ENCODE peak calls at places on chromosome 17, in nine cellular contexts. One of them, this sample, is unnamed.

GRCh38 chr17:41801374-41802062 is 10.2 kb downstream of the P3H4 start:
- DNase-seq in lung: peak; percentile 84
- DNase-seq in cardiac muscle cell: peak; percentile 88
- DNase-seq in colonic mucosa: peak; percentile 90
- DNase-seq in foreskin keratinocyte: no peak
- DNase-seq in dorsolateral prefrontal cortex: peak; percentile 86
- DNase-seq in A549: peak; percentile 86
- DNase-seq in ovary: peak; percentile 77
- DNase-seq in RWPE1: peak; percentile 72
- DNase-seq in this sample: no peak

GRCh38 chr17:82828875-82829487 is 10.8 kb downstream of the ZNF750 start:
- DNase-seq in cardiac muscle cell: no peak
- DNase-seq in dorsolateral prefrontal cortex: no peak
- DNase-seq in lung: no peak
- DNase-seq in RWPE1: no peak
- DNase-seq in foreskin keratinocyte: no peak
- DNase-seq in ovary: no peak
- DNase-seq in colonic mucosa: no peak
- DNase-seq in A549: no peak
- DNase-seq in this sample: no peak

GRCh38 chr17:33240397-33240796 is 52.7 kb downstream of the ASIC2 start:
- DNase-seq in ovary: no peak
- DNase-seq in A549: no peak
- DNase-seq in RWPE1: no peak
- DNase-seq in dorsolateral prefrontal cortex: no peak
- DNase-seq in cardiac muscle cell: no peak
- DNase-seq in foreskin keratinocyte: no peak
- DNase-seq in colonic mucosa: no peak
- DNase-seq in lung: no peak
- DNase-seq in this sample: no peak

GRCh38 chr17:50708050-50709000 is 611 bp upstream of the ANKRD40 start:
- DNase-seq in colonic mucosa: no peak
- DNase-seq in cardiac muscle cell: no peak
- DNase-seq in A549: no peak
- DNase-seq in dorsolateral prefrontal cortex: no peak
- DNase-seq in ovary: no peak
- DNase-seq in foreskin keratinocyte: no peak
- DNase-seq in lung: no peak
- DNase-seq in RWPE1: no peak
- DNase-seq in this sample: no peak

GRCh38 chr17:29124135-29124930 is 55.9 kb downstream of the MYO18A start:
- DNase-seq in colonic mucosa: peak; percentile 42
- DNase-seq in RWPE1: peak; percentile 63
- DNase-seq in foreskin keratinocyte: no peak
- DNase-seq in A549: peak; percentile 83
- DNase-seq in lung: peak; percentile 61
- DNase-seq in dorsolateral prefrontal cortex: peak; percentile 68
- DNase-seq in cardiac muscle cell: peak; percentile 74
- DNase-seq in ovary: no peak
- DNase-seq in this sample: no peak

GRCh38 chr17:78716814-78717393 is 65.2 kb downstream of the CYTH1 start:
- DNase-seq in RWPE1: peak; percentile 30
- DNase-seq in ovary: peak; percentile 55
- DNase-seq in foreskin keratinocyte: no peak
- DNase-seq in lung: peak; percentile 60
- DNase-seq in A549: peak; percentile 85
- DNase-seq in colonic mucosa: peak; percentile 83
- DNase-seq in dorsolateral prefrontal cortex: peak; percentile 95
- DNase-seq in cardiac muscle cell: no peak
- DNase-seq in this sample: no peak

GRCh38 chr17:78986048-78986648 is 6.4 kb upstream of the LGALS3BP start:
- DNase-seq in ovary: no peak
- DNase-seq in A549: no peak
- DNase-seq in RWPE1: no peak
- DNase-seq in colonic mucosa: peak; percentile 53
- DNase-seq in foreskin keratinocyte: no peak
- DNase-seq in dorsolateral prefrontal cortex: no peak
- DNase-seq in cardiac muscle cell: no peak
- DNase-seq in lung: no peak
- DNase-seq in this sample: no peak

GRCh38 chr17:2683912-2684311 is 27.7 kb downstream of the CLUH start:
- DNase-seq in dorsolateral prefrontal cortex: no peak
- DNase-seq in ovary: no peak
- DNase-seq in cardiac muscle cell: no peak
- DNase-seq in colonic mucosa: peak; percentile 50
- DNase-seq in A549: no peak
- DNase-seq in lung: no peak
- DNase-seq in RWPE1: no peak
- DNase-seq in foreskin keratinocyte: no peak
- DNase-seq in this sample: no peak

GRCh38 chr17:50935201-50936124 is 69.3 kb upstream of the TOB1 start:
- DNase-seq in foreskin keratinocyte: no peak
- DNase-seq in RWPE1: peak; percentile 67
- DNase-seq in A549: peak; percentile 97
- DNase-seq in ovary: no peak
- DNase-seq in cardiac muscle cell: no peak
- DNase-seq in dorsolateral prefrontal cortex: peak; percentile 84
- DNase-seq in lung: peak; percentile 82
- DNase-seq in colonic mucosa: no peak
- DNase-seq in this sample: peak; percentile 87

GRCh38 chr17:83178533-83179201 is 99.3 kb downstream of the METRNL start:
- DNase-seq in RWPE1: no peak
- DNase-seq in lung: no peak
- DNase-seq in foreskin keratinocyte: no peak
- DNase-seq in cardiac muscle cell: no peak
- DNase-seq in A549: no peak
- DNase-seq in colonic mucosa: peak; percentile 11
- DNase-seq in ovary: peak; percentile 10
- DNase-seq in dorsolateral prefrontal cortex: no peak
- DNase-seq in this sample: peak; percentile 38

GRCh38 chr17:17535957-17536356 is 39.8 kb upstream of the RASD1 start:
- DNase-seq in A549: peak; percentile 80
- DNase-seq in colonic mucosa: peak; percentile 37
- DNase-seq in foreskin keratinocyte: no peak
- DNase-seq in cardiac muscle cell: no peak
- DNase-seq in RWPE1: no peak
- DNase-seq in ovary: no peak
- DNase-seq in lung: peak; percentile 73
- DNase-seq in dorsolateral prefrontal cortex: peak; percentile 49
- DNase-seq in this sample: no peak

GRCh38 chr17:503449-503700 is 150.8 kb upstream of the RPH3AL start:
- DNase-seq in colonic mucosa: no peak
- DNase-seq in lung: no peak
- DNase-seq in dorsolateral prefrontal cortex: no peak
- DNase-seq in foreskin keratinocyte: no peak
- DNase-seq in RWPE1: no peak
- DNase-seq in A549: no peak
- DNase-seq in cardiac muscle cell: no peak
- DNase-seq in ovary: no peak
- DNase-seq in this sample: no peak

GRCh38 chr17:78106211-78106610 is 22.3 kb downstream of the TMC6 start:
- DNase-seq in cardiac muscle cell: no peak
- DNase-seq in RWPE1: no peak
- DNase-seq in lung: no peak
- DNase-seq in ovary: no peak
- DNase-seq in A549: no peak
- DNase-seq in colonic mucosa: no peak
- DNase-seq in dorsolateral prefrontal cortex: no peak
- DNase-seq in foreskin keratinocyte: no peak
- DNase-seq in this sample: no peak

GRCh38 chr17:50625032-50625871 is 9.4 kb upstream of the ABCC3 start:
- DNase-seq in colonic mucosa: no peak
- DNase-seq in A549: no peak
- DNase-seq in lung: no peak
- DNase-seq in RWPE1: no peak
- DNase-seq in cardiac muscle cell: no peak
- DNase-seq in foreskin keratinocyte: no peak
- DNase-seq in ovary: no peak
- DNase-seq in dorsolateral prefrontal cortex: no peak
- DNase-seq in this sample: no peak

GRCh38 chr17:58307468-58308172 is 21.0 kb downstream of the TSPOAP1 start:
- DNase-seq in foreskin keratinocyte: no peak
- DNase-seq in ovary: no peak
- DNase-seq in cardiac muscle cell: no peak
- DNase-seq in colonic mucosa: no peak
- DNase-seq in A549: no peak
- DNase-seq in lung: peak; percentile 14
- DNase-seq in dorsolateral prefrontal cortex: no peak
- DNase-seq in RWPE1: no peak
- DNase-seq in this sample: no peak

DNA sequence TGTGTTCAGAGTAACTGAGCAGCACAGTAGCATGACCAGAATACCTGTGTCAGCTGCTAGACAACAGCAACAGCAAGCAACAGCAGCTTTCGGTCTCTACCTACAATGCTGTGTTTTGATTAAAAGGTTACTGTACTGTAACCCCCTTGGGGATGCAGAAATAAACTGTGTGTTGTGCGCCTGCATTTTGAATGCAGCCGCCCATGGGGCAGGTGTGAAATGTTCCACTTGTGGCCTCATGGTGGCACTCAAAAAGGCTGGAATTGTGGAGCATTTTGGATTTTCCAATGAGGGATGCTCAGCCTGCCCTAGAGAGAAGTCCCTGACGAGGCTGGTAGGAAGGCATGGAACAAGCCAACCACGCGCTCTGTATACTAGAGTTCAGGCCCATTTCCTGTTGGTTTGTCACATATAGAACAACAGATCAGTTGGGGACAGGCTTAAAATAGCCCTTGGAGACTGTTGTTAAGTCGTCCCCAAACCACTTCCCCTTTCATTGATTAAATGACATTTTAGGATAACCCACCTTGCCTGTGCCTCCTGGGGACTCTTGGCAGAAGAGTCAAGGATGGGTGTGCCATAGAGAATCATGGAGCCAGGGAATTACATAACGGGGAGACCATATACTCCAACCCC is 27.1 kb downstream of the SCPEP1 start:
- DNase-seq in cardiac muscle cell: peak; percentile 36
- DNase-seq in A549: peak; percentile 31
- DNase-seq in lung: no peak
- DNase-seq in foreskin keratinocyte: no peak
- DNase-seq in ovary: no peak
- DNase-seq in RWPE1: no peak
- DNase-seq in dorsolateral prefrontal cortex: no peak
- DNase-seq in colonic mucosa: peak; percentile 37
- DNase-seq in this sample: no peak
- TF ChIP-seq CTCF in cardiac muscle cell: peak; percentile 9
- TF ChIP-seq CTCF in A549: peak; percentile 28
- TF ChIP-seq CTCF in lung: no peak
- TF ChIP-seq CTCF in foreskin keratinocyte: peak; percentile 20
- TF ChIP-seq CTCF in ovary: no peak
- TF ChIP-seq CTCF in RWPE1: peak; percentile 18
- TF ChIP-seq CTCF in dorsolateral prefrontal cortex: no peak
- TF ChIP-seq CTCF in colonic mucosa: peak; percentile 45
- TF ChIP-seq CTCF in this sample: no peak

DNA sequence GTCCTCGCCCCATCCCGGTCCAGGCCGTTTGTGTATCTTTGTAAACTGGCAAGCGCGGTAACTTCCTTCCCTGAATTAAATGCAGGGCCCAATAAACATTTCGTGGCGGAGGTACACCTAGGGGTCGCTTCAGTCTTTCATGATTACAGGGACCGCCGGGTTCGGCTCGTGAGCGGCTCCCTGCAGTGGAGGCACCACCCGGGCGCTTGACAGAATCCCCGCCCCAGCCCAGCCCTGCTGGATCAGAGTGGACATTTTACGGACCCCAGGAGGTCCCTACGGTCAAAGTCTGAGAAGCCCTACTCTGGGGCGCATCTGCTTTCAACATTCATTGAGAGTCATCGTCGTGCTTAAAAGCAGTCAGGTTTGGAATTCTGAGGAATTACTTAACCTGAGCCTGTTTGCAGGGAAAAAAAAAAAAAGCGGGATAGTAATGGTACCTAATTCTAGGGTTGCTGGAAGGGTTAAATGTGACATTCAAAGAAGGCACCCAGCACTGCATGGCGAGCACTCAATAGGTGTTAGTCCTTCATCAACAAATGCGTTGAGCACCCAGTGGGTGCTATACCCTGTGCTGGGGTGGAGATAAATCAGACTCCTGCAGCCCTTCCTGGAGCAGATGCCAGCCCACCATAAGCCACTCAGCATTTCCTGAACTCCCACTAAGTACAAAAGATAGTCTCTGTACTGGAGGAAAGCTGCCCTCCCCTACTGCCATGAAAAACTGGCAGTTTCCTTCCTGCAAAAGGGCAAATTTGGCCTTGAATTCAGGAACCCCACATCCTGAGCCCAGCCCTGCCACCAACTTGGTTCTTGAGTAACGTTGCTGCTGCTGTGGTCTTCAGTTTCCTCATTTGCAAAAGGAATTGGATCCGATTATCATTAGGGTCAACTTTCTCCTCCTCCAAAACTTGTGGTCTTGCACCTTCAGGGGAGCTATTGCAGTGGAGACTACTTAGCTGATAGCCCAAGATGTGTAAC is 658 bp upstream of the DUSP3 start:
- DNase-seq in colonic mucosa: no peak
- DNase-seq in RWPE1: no peak
- DNase-seq in cardiac muscle cell: peak; percentile 72
- DNase-seq in ovary: no peak
- DNase-seq in foreskin keratinocyte: no peak
- DNase-seq in A549: peak; percentile 66
- DNase-seq in dorsolateral prefrontal cortex: no peak
- DNase-seq in lung: no peak
- DNase-seq in this sample: no peak
- TF ChIP-seq CTCF in colonic mucosa: no peak
- TF ChIP-seq CTCF in RWPE1: no peak
- TF ChIP-seq CTCF in cardiac muscle cell: no peak
- TF ChIP-seq CTCF in ovary: no peak
- TF ChIP-seq CTCF in foreskin keratinocyte: peak; percentile 28
- TF ChIP-seq CTCF in A549: peak; percentile 44
- TF ChIP-seq CTCF in dorsolateral prefrontal cortex: no peak
- TF ChIP-seq CTCF in lung: no peak
- TF ChIP-seq CTCF in this sample: no peak

GRCh38 chr17:72097144-72097543 is 23.7 kb upstream of the SOX9 start:
- DNase-seq in colonic mucosa: no peak
- DNase-seq in foreskin keratinocyte: peak; percentile 14
- DNase-seq in ovary: no peak
- DNase-seq in lung: no peak
- DNase-seq in A549: no peak
- DNase-seq in cardiac muscle cell: no peak
- DNase-seq in dorsolateral prefrontal cortex: no peak
- DNase-seq in RWPE1: peak; percentile 64
- DNase-seq in this sample: no peak
- TF ChIP-seq CTCF in colonic mucosa: no peak
- TF ChIP-seq CTCF in foreskin keratinocyte: no peak
- TF ChIP-seq CTCF in ovary: no peak
- TF ChIP-seq CTCF in lung: no peak
- TF ChIP-seq CTCF in A549: no peak
- TF ChIP-seq CTCF in cardiac muscle cell: no peak
- TF ChIP-seq CTCF in dorsolateral prefrontal cortex: no peak
- TF ChIP-seq CTCF in RWPE1: no peak
- TF ChIP-seq CTCF in this sample: no peak

DNA sequence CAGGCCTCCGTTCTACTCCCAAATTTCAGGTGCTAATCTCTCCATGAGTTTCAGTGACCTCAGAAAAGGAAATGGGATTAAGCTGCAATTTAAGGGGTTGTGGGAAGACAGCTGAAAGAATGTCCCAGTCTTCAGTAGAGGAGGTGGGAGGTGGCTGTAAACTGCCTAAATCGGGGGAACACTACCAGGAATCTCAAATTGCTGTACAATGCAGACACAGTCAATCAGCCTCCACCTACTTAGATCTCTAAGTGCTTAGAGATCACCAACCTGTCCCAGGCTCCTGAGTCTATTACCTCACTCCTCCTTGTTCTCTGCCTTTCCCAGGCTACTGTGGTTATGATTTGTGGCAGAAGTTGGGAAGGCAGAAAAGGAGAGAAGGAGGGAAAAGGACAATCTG is 8.3 kb upstream of the TBX21 start:
- DNase-seq in RWPE1: no peak
- DNase-seq in cardiac muscle cell: no peak
- DNase-seq in ovary: no peak
- DNase-seq in A549: no peak
- DNase-seq in lung: no peak
- DNase-seq in dorsolateral prefrontal cortex: no peak
- DNase-seq in foreskin keratinocyte: no peak
- DNase-seq in colonic mucosa: no peak
- DNase-seq in this sample: no peak
- TF ChIP-seq CTCF in RWPE1: no peak
- TF ChIP-seq CTCF in cardiac muscle cell: no peak
- TF ChIP-seq CTCF in ovary: no peak
- TF ChIP-seq CTCF in A549: no peak
- TF ChIP-seq CTCF in lung: no peak
- TF ChIP-seq CTCF in dorsolateral prefrontal cortex: no peak
- TF ChIP-seq CTCF in foreskin keratinocyte: no peak
- TF ChIP-seq CTCF in colonic mucosa: no peak
- TF ChIP-seq CTCF in this sample: no peak

This sample was measured in CD14-positive monocyte.